ENCODE peak calls at places on chromosomes 11 and 22, in nine cellular contexts. B is HS-5; O is sciatic nerve; H is stimulated activated CD4-positive, alpha-beta T cell treated with anti-CD3 and anti-CD28 coated beads, Interleukin-2, amount 100 ng/mL, for 48 hours; T is endothelial cell; Q is aorta; W is effector memory CD4-positive, alpha-beta T cell; Y is activated T-cell treated with anti-CD3 and anti-CD28 coated beads for 1 hour; D is myocyte. X is an unnamed sample.

GRCh38 chr11:9568854-9569587 is 4.4 kb upstream of the WEE1 start:
- DNase-seq in B (peak), O (no peak), H (no peak), T (peak), Q (no peak), W (no peak), Y (no peak), D (peak), X (no peak)

GRCh38 chr22:37419916-37420655 is 7.2 kb downstream of the ELFN2 start:
- DNase-seq in B (no peak), O (no peak), H (no peak), T (peak), Q (no peak), W (no peak), Y (no peak), D (no peak), X (no peak)

GRCh38 chr11:22037505-22037904 is 155.4 kb upstream of the ANO5 start:
- DNase-seq in B (no peak), O (no peak), H (no peak), T (no peak), Q (no peak), W (no peak), Y (no peak), D (no peak), X (no peak)

GRCh38 chr11:106706355-106706754 is 311.9 kb downstream of the GUCY1A2 start:
- DNase-seq in B (peak), O (no peak), H (no peak), T (no peak), Q (no peak), W (no peak), Y (no peak), D (no peak), X (no peak)

GRCh38 chr11:119447664-119448242 is 24.8 kb upstream of the THY1 start:
- DNase-seq in B (no peak), O (no peak), H (no peak), T (no peak), Q (no peak), W (no peak), Y (no peak), D (no peak), X (no peak)

GRCh38 chr11:87529486-87529885 is 491.8 kb downstream of the TMEM135 start:
- DNase-seq in B (no peak), O (no peak), H (no peak), T (no peak), Q (no peak), W (no peak), Y (no peak), D (no peak), X (no peak)

GRCh38 chr22:28903080-28903479 is 19.7 kb downstream of the ZNRF3 start:
- DNase-seq in B (no peak), O (peak), H (no peak), T (no peak), Q (peak), W (no peak), Y (no peak), D (no peak), X (no peak)

GRCh38 chr11:74008373-74009229 is at the start of gene UCP3:
- DNase-seq in B (no peak), O (no peak), H (no peak), T (no peak), Q (no peak), W (no peak), Y (no peak), D (no peak), X (no peak)

GRCh38 chr11:63537293-63538101 is 889 bp downstream of the PLAAT4 start:
- DNase-seq in B (no peak), O (peak), H (no peak), T (no peak), Q (no peak), W (no peak), Y (no peak), D (peak), X (no peak)

GRCh38 chr11:2301631-2302272 is at the start of the genes C11orf21 and TSPAN32:
- DNase-seq in B (no peak), O (peak), H (peak), T (no peak), Q (peak), W (peak), Y (no peak), D (peak), X (no peak)

GRCh38 chr11:124740277-124740882 is 638 bp downstream of the NRGN start:
- DNase-seq in B (no peak), O (no peak), H (peak), T (no peak), Q (peak), W (peak), Y (peak), D (no peak), X (no peak)

GRCh38 chr11:71555508-71555907 is 7.3 kb downstream of the KRTAP5-9 start:
- DNase-seq in B (no peak), O (no peak), H (no peak), T (no peak), Q (no peak), W (no peak), Y (no peak), D (no peak), X (no peak)

GRCh38 chr22:49535527-49536125 is 292.0 kb downstream of the BRD1 start:
- DNase-seq in B (no peak), O (no peak), H (no peak), T (no peak), Q (peak), W (no peak), Y (no peak), D (no peak), X (no peak)

GRCh38 chr11:27471588-27472397 is 797 bp downstream of the LGR4 start:
- DNase-seq in B (no peak), O (peak), H (no peak), T (peak), Q (peak), W (peak), Y (no peak), D (peak), X (peak)

GRCh38 chr11:113529606-113530005 is 54.4 kb upstream of the DRD2 start:
- DNase-seq in B (no peak), O (no peak), H (no peak), T (no peak), Q (no peak), W (no peak), Y (no peak), D (no peak), X (no peak)

GRCh38 chr11:2318123-2318522 is 16.3 kb downstream of the TSPAN32 start:
- DNase-seq in B (no peak), O (no peak), H (no peak), T (no peak), Q (peak), W (no peak), Y (no peak), D (no peak), X (no peak)

GRCh38 chr11:119144825-119145476 is 3.9 kb upstream of the ABCG4 start:
- DNase-seq in B (no peak), O (no peak), H (no peak), T (peak), Q (peak), W (no peak), Y (no peak), D (peak), X (peak)

GRCh38 chr11:112316971-112317370 is 56.3 kb upstream of the PLET1 start:
- DNase-seq in B (no peak), O (no peak), H (no peak), T (no peak), Q (no peak), W (no peak), Y (no peak), D (no peak), X (no peak)

GRCh38 chr11:117833401-117833891 is 8.9 kb upstream of the FXYD2 start:
- DNase-seq in B (no peak), O (peak), H (no peak), T (no peak), Q (peak), W (no peak), Y (no peak), D (peak), X (no peak)

GRCh38 chr11:2769779-2770555 is 70.2 kb upstream of the KCNQ1OT1 start:
- DNase-seq in B (no peak), O (peak), H (no peak), T (peak), Q (peak), W (no peak), Y (no peak), D (no peak), X (no peak)

GRCh38 chr11:14656536-14657457 is 13.2 kb downstream of the PDE3B start:
- DNase-seq in B (no peak), O (no peak), H (no peak), T (no peak), Q (no peak), W (no peak), Y (no peak), D (no peak), X (no peak)